ENCODE peak calls at places on chromosomes 1 and 21, in six cellular contexts. R, B, Q, E, Y and P are unnamed samples.

GRCh38 chr1:162878000-162878596 is 17.1 kb upstream of the CCDC190 start:
- DNase-seq in R (peak), E (no peak), Y (no peak), Q (peak), B (peak), P (no peak)

GRCh38 chr1:178899402-178899801 is 28.5 kb upstream of the ANGPTL1 start:
- DNase-seq in Q (no peak), E (no peak), B (no peak), R (no peak), Y (no peak), P (no peak)

GRCh38 chr1:205588691-205589445 is 42.9 kb downstream of the ELK4 start:
- DNase-seq in Y (no peak), E (no peak), Q (peak), B (no peak), R (no peak), P (no peak)

GRCh38 chr1:150017206-150017750 is 6.8 kb upstream of the OTUD7B start:
- DNase-seq in Q (peak), R (peak), B (no peak), Y (no peak), E (peak), P (no peak)

GRCh38 chr1:234699795-234700665 is 90.1 kb upstream of the IRF2BP2 start:
- DNase-seq in Q (no peak), E (no peak), B (peak), R (peak), Y (no peak), P (no peak)

GRCh38 chr1:186482661-186483255 is 21.8 kb upstream of the PDC start:
- DNase-seq in B (no peak), E (peak), Q (peak), Y (peak), R (peak), P (peak)

GRCh38 chr1:240149488-240150094 is 57.9 kb downstream of the FMN2 start:
- DNase-seq in Y (no peak), E (no peak), R (peak), Q (no peak), B (no peak), P (no peak)

GRCh38 chr1:156804572-156805243 is 11.9 kb downstream of the SH2D2A start:
- DNase-seq in B (no peak), R (no peak), Y (no peak), E (no peak), Q (no peak), P (no peak)

GRCh38 chr1:227131193-227131592 is 187.1 kb downstream of the CDC42BPA start:
- DNase-seq in Q (no peak), R (no peak), B (no peak), Y (no peak), E (no peak), P (no peak)

GRCh38 chr21:32320726-32321125 is 22.1 kb downstream of the MRAP start:
- DNase-seq in B (no peak), Q (no peak), R (no peak), Y (no peak), E (no peak), P (no peak)

GRCh38 chr21:45365186-45365607 is 39.8 kb upstream of the COL18A1 start:
- DNase-seq in Y (no peak), R (no peak), Q (no peak), E (no peak), B (no peak), P (no peak)

GRCh38 chr1:155181371-155182051 is 7.9 kb downstream of the TRIM46 start:
- DNase-seq in R (no peak), Q (no peak), Y (no peak), E (peak), B (no peak), P (no peak)

GRCh38 chr1:201535046-201535777 is 3.7 kb upstream of the NAV1 start:
- DNase-seq in E (no peak), Y (no peak), R (no peak), Q (no peak), B (no peak), P (no peak)

GRCh38 chr1:27594542-27595510 is 9.1 kb downstream of the AHDC1 start:
- DNase-seq in E (no peak), B (no peak), Q (no peak), R (no peak), Y (no peak), P (no peak)

GRCh38 chr1:10980841-10981727 is 31.4 kb upstream of the TARDBP start:
- DNase-seq in Q (no peak), E (no peak), R (no peak), Y (no peak), B (no peak), P (no peak)

GRCh38 chr1:59699227-59699847 is 115.4 kb upstream of the HOOK1 start:
- DNase-seq in R (no peak), B (no peak), Q (no peak), E (no peak), Y (no peak), P (no peak)

GRCh38 chr1:234707641-234708040 is 97.7 kb upstream of the IRF2BP2 start:
- DNase-seq in Q (no peak), Y (no peak), B (no peak), E (peak), R (peak), P (no peak)

GRCh38 chr1:96559707-96560588 is 161.6 kb upstream of the PTBP2 start:
- DNase-seq in Y (peak), B (peak), R (no peak), Q (no peak), E (no peak), P (no peak)

GRCh38 chr21:45320261-45320990 is 32.7 kb upstream of the POFUT2 start:
- DNase-seq in R (no peak), E (peak), B (no peak), Y (peak), Q (no peak), P (no peak)

GRCh38 chr1:97364086-97364485 is 556.7 kb downstream of the DPYD start:
- DNase-seq in R (no peak), Y (no peak), B (no peak), Q (no peak), E (no peak), P (no peak)

GRCh38 chr21:25750085-25750484 is 15.3 kb downstream of the GABPA start:
- DNase-seq in Y (no peak), E (no peak), B (no peak), R (no peak), Q (no peak), P (no peak)

GRCh38 chr1:158067651-158068050 is 74.2 kb downstream of the KIRREL1 start:
- DNase-seq in Y (no peak), Q (peak), E (no peak), B (no peak), R (peak), P (no peak)

GRCh38 chr21:38354231-38354630 is 97.4 kb downstream of the KCNJ15 start:
- DNase-seq in B (no peak), R (no peak), Q (no peak), Y (no peak), E (no peak), P (no peak)
- H3K27ac ChIP-seq in B (peak), R (no peak), Q (no peak), Y (no peak), E (no peak), P (no peak)

DNA sequence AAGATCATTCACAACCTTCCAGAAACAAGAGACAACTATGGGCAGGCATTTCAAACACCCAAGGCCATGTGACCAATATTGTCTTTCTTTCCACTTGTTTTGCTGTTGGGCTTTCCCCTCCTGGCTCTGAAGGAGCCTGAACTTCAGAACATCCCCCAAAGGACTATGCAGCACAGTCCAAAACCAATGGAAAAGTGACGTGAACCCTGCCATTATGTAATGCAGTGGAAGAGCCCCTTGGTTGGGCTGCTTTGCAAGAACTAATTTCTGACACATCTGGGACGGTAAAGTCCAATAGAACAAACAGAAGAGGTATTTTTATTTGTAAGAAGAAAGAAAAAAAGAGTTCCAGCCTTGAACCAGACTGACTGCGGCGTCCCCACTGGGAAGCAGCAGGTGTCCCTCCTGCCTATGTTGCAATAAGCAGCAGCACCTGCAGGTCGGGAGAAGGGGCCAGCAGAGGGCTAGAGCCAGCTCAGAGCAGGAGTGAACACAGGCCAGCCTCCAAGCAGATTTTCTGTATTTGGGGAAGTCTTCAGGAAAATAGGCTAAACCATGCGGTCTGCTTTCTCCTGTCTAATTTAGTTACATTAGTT is 116.7 kb downstream of the CDC7 start:
- DNase-seq in E (peak), B (no peak), R (no peak), Q (peak), Y (peak), P (no peak)
- TF ChIP-seq CTCF in E (no peak), B (no peak), R (no peak), Q (peak), Y (peak), P (no peak)

GRCh38 chr1:14999441-14999840 is 154.1 kb upstream of the TMEM51 start:
- DNase-seq in Y (no peak), R (no peak), E (no peak), B (no peak), Q (no peak), P (no peak)
- H3K27ac ChIP-seq in Y (no peak), R (no peak), E (no peak), B (no peak), Q (no peak), P (no peak)

GRCh38 chr1:93827128-93827527 is 51.9 kb downstream of the DNTTIP2 start:
- DNase-seq in B (no peak), R (no peak), E (no peak), Y (no peak), Q (no peak), P (no peak)

GRCh38 chr1:93829061-93829460 is 49.9 kb downstream of the DNTTIP2 start:
- DNase-seq in Y (no peak), Q (no peak), E (no peak), B (no peak), R (no peak), P (no peak)

GRCh38 chr1:93828437-93828756 is 50.6 kb downstream of the DNTTIP2 start:
- DNase-seq in E (no peak), R (no peak), Q (no peak), B (no peak), Y (no peak), P (no peak)

GRCh38 chr1:93824869-93825268 is 54.1 kb downstream of the DNTTIP2 start:
- DNase-seq in Y (no peak), Q (no peak), R (no peak), E (no peak), B (no peak), P (no peak)

GRCh38 chr1:93827633-93828436 is 51.2 kb downstream of the DNTTIP2 start:
- DNase-seq in E (no peak), B (no peak), R (no peak), Q (no peak), Y (no peak), P (no peak)
- TF ChIP-seq CTCF in E (no peak), B (no peak), R (no peak), Q (no peak), Y (no peak), P (no peak)

DNA sequence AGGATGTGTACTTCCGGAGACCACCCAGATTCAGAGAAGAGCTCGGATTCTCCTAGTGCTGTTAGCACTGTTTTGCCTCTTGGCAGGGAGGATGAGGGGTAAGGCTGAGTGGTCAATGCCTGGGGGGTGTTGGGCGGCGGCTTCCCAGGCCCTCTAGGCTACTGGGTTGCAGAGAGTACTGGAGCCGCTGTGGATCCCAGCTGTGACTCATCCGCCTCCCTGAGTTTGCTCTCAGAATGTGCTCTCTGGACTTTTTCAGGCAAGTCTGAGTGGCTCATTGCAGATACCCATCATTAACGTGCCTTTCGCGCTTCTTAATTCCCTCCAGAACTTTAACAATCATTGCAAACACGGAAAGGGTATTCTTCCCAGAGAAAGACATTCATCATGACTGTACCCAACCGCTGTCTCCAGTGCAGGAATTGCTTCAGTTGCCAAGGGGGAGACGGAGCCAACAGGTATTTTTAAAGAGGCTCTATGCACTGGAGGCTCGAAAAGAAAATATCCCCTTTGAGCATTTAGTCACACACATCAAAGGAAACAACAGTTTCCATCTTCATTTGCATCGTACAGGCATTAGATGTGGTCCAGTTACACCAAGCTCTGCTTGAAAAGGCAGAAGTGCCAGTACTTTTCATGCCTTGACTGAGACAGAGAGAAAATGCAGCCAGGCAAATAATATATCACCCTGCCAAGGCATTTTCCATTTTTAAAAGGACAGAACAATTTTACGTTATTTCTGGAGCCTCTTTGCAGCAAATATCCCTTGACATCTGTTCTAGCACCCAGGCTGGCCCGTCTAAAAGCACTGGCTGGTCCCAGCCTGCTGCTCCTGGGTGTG is 14.3 kb upstream of the CAMTA1 start:
- DNase-seq in Q (no peak), E (no peak), B (no peak), Y (no peak), R (no peak), P (no peak)
- H3K27ac ChIP-seq in Q (no peak), E (no peak), B (peak), Y (no peak), R (no peak), P (no peak)

DNA sequence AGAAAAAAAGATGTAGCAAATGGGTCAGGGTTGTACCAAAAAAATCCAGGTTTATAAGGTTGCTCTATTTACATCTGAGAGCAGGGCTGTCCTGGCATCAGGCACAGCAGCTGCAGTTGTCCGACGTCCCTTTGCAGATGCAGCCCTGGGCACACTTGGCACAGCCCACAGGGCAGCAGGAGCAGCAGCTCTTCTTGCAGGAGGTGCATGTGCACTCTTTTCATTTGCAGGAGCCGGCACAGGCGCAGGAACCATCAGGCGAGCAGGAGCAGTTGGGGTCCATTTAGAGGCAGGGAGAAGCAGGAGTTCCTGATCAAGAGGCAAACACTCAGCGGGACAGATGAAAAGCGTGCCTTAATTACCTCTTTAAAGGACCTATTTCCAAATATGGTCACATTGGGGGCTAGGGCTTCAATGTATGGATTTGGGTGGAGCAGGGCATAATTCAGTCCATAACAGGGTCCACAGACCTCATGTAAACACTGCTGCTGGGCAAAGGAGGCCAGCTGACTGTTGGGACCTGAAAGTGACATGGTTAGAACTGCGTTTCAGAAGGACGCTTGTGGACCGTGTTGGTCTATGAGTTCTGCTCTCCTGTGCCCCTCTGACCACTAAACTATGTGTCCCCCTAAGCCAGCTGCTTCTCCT is 4.3 kb upstream of the CPLANE2 start:
- DNase-seq in E (no peak), B (no peak), Q (peak), R (no peak), Y (no peak), P (no peak)
- TF ChIP-seq CTCF in E (no peak), B (no peak), Q (no peak), R (no peak), Y (no peak), P (no peak)

DNA sequence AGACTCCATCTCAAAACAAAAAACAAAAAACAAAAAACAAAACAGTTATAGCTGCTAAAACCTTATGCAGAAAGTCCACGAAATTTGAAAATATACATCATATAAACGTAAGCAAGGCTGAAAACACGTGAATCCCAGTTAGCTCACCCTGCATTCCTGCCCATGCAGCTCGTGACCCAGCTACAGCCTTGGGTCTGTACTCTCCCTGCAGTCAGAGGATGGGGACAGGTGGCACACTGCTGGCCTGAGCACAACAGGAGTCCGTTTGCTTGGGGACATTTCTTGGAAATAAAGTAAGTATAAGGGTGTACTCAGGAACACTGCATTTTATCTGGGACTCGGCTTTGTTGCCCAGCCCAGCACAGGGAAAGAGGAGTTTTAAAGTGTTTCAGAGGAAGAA is 44.3 kb downstream of the CAPZB start:
- DNase-seq in B (no peak), E (no peak), R (no peak), Q (no peak), Y (no peak), P (no peak)
- H3K27ac ChIP-seq in B (peak), E (no peak), R (no peak), Q (peak), Y (no peak), P (no peak)

GRCh38 chr1:3393024-3393986 is 61.2 kb upstream of the ARHGEF16 start:
- DNase-seq in E (no peak), Q (peak), Y (no peak), B (no peak), R (peak), P (no peak)
- TF ChIP-seq CTCF in E (no peak), Q (no peak), Y (no peak), B (no peak), R (no peak), P (no peak)

DNA sequence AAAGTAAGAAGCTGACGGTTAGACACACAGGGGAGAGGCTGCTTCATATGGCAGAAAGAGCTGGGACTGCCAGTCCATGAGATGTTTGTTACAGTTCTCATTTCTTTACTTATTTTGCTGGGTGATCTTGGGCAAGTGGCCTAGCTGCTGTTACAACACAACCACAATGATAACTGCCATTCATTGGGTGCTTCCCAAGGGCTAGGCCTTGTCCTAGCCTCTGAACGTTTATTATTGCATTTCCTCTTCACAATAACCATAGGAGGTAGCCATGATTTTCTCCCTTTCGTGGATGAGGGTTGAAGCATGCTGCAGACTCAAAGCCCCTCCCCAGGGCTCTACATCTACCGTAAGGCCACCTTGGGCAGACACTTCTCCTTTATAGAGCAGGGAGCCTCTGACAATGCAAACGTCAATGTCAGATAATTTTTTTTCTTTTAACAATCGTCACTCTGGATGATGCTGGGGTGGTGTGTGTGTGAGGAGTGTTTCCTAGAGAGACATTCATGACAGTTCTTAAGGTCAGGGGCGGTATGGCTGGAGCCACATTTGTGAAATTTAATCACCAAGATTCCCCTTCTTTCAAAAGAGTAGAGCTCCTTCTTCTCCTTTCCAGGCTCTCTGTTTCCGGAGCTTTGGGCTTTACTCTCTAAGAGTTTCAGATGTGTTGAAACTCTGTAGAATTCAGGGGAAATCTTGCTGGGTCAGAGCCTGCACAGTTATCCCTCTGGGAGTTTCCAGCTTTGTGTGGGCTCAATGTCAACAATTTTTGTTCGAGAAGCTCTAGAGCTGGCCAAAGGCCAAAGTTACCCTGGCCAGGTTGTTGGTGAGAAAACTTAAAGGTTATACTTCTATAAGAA is 138.5 kb upstream of the SGIP1 start:
- DNase-seq in R (no peak), B (no peak), Q (no peak), E (no peak), Y (no peak), P (no peak)
- H3K27ac ChIP-seq in R (peak), B (no peak), Q (peak), E (peak), Y (peak), P (no peak)

GRCh38 chr1:34113887-34114286 is 51.1 kb downstream of the CSMD2 start:
- DNase-seq in Q (no peak), R (no peak), E (no peak), Y (no peak), B (no peak), P (no peak)
- TF ChIP-seq CTCF in Q (no peak), R (no peak), E (no peak), Y (peak), B (no peak), P (no peak)